ENCODE peak calls at places on chromosomes 6 and 20, in four cellular contexts. One of them, this sample, is unnamed.

GRCh38 chr6:105135056-105135455 is 44.8 kb downstream of the POPDC3 start:
- DNase-seq in body of pancreas: no peak
- DNase-seq in CD4-positive, CD25-positive, alpha-beta regulatory T cell: no peak
- DNase-seq in Peyer's patch: no peak
- DNase-seq in this sample: peak; percentile 31

GRCh38 chr6:830667-831327 is 137.9 kb upstream of the EXOC2 start:
- DNase-seq in body of pancreas: no peak
- DNase-seq in CD4-positive, CD25-positive, alpha-beta regulatory T cell: no peak
- DNase-seq in Peyer's patch: no peak
- DNase-seq in this sample: no peak

GRCh38 chr6:104958720-104959452 is 2.0 kb downstream of the LIN28B start:
- DNase-seq in body of pancreas: no peak
- DNase-seq in CD4-positive, CD25-positive, alpha-beta regulatory T cell: no peak
- DNase-seq in Peyer's patch: no peak
- DNase-seq in this sample: no peak

GRCh38 chr20:3811421-3812258 is 8.7 kb upstream of the AP5S1 start:
- DNase-seq in body of pancreas: peak; percentile 99
- DNase-seq in CD4-positive, CD25-positive, alpha-beta regulatory T cell: peak; percentile 84
- DNase-seq in Peyer's patch: peak; percentile 99
- DNase-seq in this sample: peak; percentile 59

GRCh38 chr6:100160913-100161312 is 166.9 kb upstream of the MCHR2 start:
- DNase-seq in body of pancreas: no peak
- DNase-seq in CD4-positive, CD25-positive, alpha-beta regulatory T cell: no peak
- DNase-seq in Peyer's patch: no peak
- DNase-seq in this sample: peak; percentile 50

GRCh38 chr6:81331526-81331925 is 421.0 kb downstream of the TENT5A start:
- DNase-seq in body of pancreas: no peak
- DNase-seq in CD4-positive, CD25-positive, alpha-beta regulatory T cell: no peak
- DNase-seq in Peyer's patch: no peak
- DNase-seq in this sample: no peak

GRCh38 chr6:104143757-104144156 is 716.0 kb downstream of the HACE1 start:
- DNase-seq in body of pancreas: peak; percentile 16
- DNase-seq in CD4-positive, CD25-positive, alpha-beta regulatory T cell: no peak
- DNase-seq in Peyer's patch: no peak
- DNase-seq in this sample: no peak

GRCh38 chr6:150231456-150231855 is 88.6 kb downstream of the PPP1R14C start:
- DNase-seq in body of pancreas: no peak
- DNase-seq in CD4-positive, CD25-positive, alpha-beta regulatory T cell: no peak
- DNase-seq in Peyer's patch: no peak
- DNase-seq in this sample: no peak

GRCh38 chr6:81683928-81684327 is 68.6 kb downstream of the TENT5A start:
- DNase-seq in body of pancreas: no peak
- DNase-seq in CD4-positive, CD25-positive, alpha-beta regulatory T cell: no peak
- DNase-seq in Peyer's patch: no peak
- DNase-seq in this sample: no peak

GRCh38 chr6:74879234-74879633 is 326.6 kb downstream of the COL12A1 start:
- DNase-seq in body of pancreas: no peak
- DNase-seq in CD4-positive, CD25-positive, alpha-beta regulatory T cell: no peak
- DNase-seq in Peyer's patch: no peak
- DNase-seq in this sample: no peak

GRCh38 chr20:21184810-21185209 is 58.9 kb downstream of the KIZ start:
- DNase-seq in body of pancreas: no peak
- DNase-seq in CD4-positive, CD25-positive, alpha-beta regulatory T cell: no peak
- DNase-seq in Peyer's patch: no peak
- DNase-seq in this sample: no peak

GRCh38 chr6:52839124-52840055 is 1.2 kb downstream of the GSTA5 start:
- DNase-seq in body of pancreas: peak; percentile 68
- DNase-seq in CD4-positive, CD25-positive, alpha-beta regulatory T cell: peak; percentile 13
- DNase-seq in Peyer's patch: peak; percentile 67
- DNase-seq in this sample: peak; percentile 71

GRCh38 chr6:149266659-149267058 is 50.9 kb upstream of the TAB2 start:
- DNase-seq in body of pancreas: no peak
- DNase-seq in CD4-positive, CD25-positive, alpha-beta regulatory T cell: no peak
- DNase-seq in Peyer's patch: no peak
- DNase-seq in this sample: no peak

GRCh38 chr20:41786158-41786557 is 168.0 kb upstream of the CHD6 start:
- DNase-seq in body of pancreas: no peak
- DNase-seq in CD4-positive, CD25-positive, alpha-beta regulatory T cell: no peak
- DNase-seq in Peyer's patch: no peak
- DNase-seq in this sample: no peak

GRCh38 chr20:38373231-38373867 is 27.1 kb downstream of the LBP start:
- DNase-seq in body of pancreas: no peak
- DNase-seq in CD4-positive, CD25-positive, alpha-beta regulatory T cell: no peak
- DNase-seq in Peyer's patch: no peak
- DNase-seq in this sample: no peak

GRCh38 chr20:650954-651353 is 2.0 kb downstream of the SRXN1 start:
- DNase-seq in body of pancreas: no peak
- DNase-seq in CD4-positive, CD25-positive, alpha-beta regulatory T cell: no peak
- DNase-seq in Peyer's patch: no peak
- DNase-seq in this sample: no peak

GRCh38 chr6:8183266-8183665 is 80.9 kb upstream of the EEF1E1 start:
- DNase-seq in body of pancreas: no peak
- DNase-seq in CD4-positive, CD25-positive, alpha-beta regulatory T cell: no peak
- DNase-seq in Peyer's patch: no peak
- DNase-seq in this sample: no peak

GRCh38 chr6:110990835-110991576 is 9.2 kb downstream of the RPF2 start:
- DNase-seq in body of pancreas: no peak
- DNase-seq in CD4-positive, CD25-positive, alpha-beta regulatory T cell: no peak
- DNase-seq in Peyer's patch: no peak
- DNase-seq in this sample: no peak
- H3K36me3 ChIP-seq in body of pancreas: no peaks in the 10 kb centered on the region
- H3K36me3 ChIP-seq in CD4-positive, CD25-positive, alpha-beta regulatory T cell: peaks cover 24% of the 10 kb centered on the region
- H3K36me3 ChIP-seq in Peyer's patch: no peaks in the 10 kb centered on the region
- H3K36me3 ChIP-seq in this sample: peaks cover 17% of the 10 kb centered on the region

DNA sequence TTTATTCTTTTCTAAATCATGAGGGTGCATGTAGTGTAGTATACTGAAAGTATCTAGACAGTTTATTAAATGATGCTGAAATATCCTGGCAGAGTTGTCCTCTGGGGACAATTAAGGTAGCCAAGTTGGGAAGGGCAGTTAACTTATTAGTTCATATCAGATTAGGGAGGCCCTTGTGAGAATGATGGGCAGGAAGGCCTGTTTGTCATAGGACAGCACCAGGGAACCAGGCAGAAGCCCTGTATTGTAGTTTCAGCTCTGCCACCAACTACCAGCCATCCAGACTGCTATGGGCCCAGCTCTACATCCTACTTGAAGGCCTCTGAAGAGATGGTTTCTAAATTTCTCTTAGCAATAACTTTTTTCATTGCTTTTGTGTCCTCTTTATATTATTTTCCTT is 4.0 kb downstream of the MYLIP start:
- DNase-seq in body of pancreas: no peak
- DNase-seq in CD4-positive, CD25-positive, alpha-beta regulatory T cell: no peak
- DNase-seq in Peyer's patch: no peak
- DNase-seq in this sample: no peak
- H3K4me3 ChIP-seq in body of pancreas: no peak overlapping the region
- H3K4me3 ChIP-seq in CD4-positive, CD25-positive, alpha-beta regulatory T cell: peak overlapping the region; percentile 96
- H3K4me3 ChIP-seq in Peyer's patch: no peak overlapping the region
- H3K4me3 ChIP-seq in this sample: no peak overlapping the region

GRCh38 chr6:32187009-32187709 is 2.8 kb downstream of the PBX2 start:
- DNase-seq in body of pancreas: no peak
- DNase-seq in CD4-positive, CD25-positive, alpha-beta regulatory T cell: no peak
- DNase-seq in Peyer's patch: peak; percentile 25
- DNase-seq in this sample: no peak

GRCh38 chr6:32184084-32184640 is at the start of gene AGER:
- DNase-seq in body of pancreas: no peak
- DNase-seq in CD4-positive, CD25-positive, alpha-beta regulatory T cell: no peak
- DNase-seq in Peyer's patch: peak; percentile 44
- DNase-seq in this sample: peak; percentile 35

GRCh38 chr6:32189082-32189741 is 790 bp downstream of the PBX2 start:
- DNase-seq in body of pancreas: no peak
- DNase-seq in CD4-positive, CD25-positive, alpha-beta regulatory T cell: no peak
- DNase-seq in Peyer's patch: no peak
- DNase-seq in this sample: peak; percentile 64

GRCh38 chr6:32188381-32189081 is 1.5 kb downstream of the PBX2 start:
- DNase-seq in body of pancreas: no peak
- DNase-seq in CD4-positive, CD25-positive, alpha-beta regulatory T cell: no peak
- DNase-seq in Peyer's patch: no peak
- DNase-seq in this sample: peak; percentile 58

DNA sequence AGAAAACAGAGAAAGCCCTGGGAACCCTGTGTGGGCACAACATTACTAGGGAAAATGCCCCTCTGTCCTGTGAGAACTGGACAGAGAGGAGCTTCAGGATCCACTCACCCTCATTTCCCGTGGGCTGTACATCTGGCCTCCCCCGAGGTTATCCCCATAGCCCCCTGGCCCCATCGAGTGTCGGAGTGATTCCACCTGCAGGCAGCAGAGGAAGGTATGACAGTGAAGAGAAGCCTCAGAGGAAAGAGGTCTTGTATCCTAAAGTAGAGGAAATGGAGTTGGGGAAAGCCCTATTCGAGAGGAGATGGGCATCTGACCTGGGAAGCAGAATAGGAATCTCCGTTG is 2.4 kb upstream of the AGER start:
- DNase-seq in body of pancreas: no peak
- DNase-seq in CD4-positive, CD25-positive, alpha-beta regulatory T cell: no peak
- DNase-seq in Peyer's patch: peak; percentile 20
- DNase-seq in this sample: no peak
- H3K36me3 ChIP-seq in body of pancreas: no peaks in the 10 kb centered on the region
- H3K36me3 ChIP-seq in CD4-positive, CD25-positive, alpha-beta regulatory T cell: peaks cover 32% of the 10 kb centered on the region
- H3K36me3 ChIP-seq in Peyer's patch: no peaks in the 10 kb centered on the region
- H3K36me3 ChIP-seq in this sample: peaks cover 22% of the 10 kb centered on the region

DNA sequence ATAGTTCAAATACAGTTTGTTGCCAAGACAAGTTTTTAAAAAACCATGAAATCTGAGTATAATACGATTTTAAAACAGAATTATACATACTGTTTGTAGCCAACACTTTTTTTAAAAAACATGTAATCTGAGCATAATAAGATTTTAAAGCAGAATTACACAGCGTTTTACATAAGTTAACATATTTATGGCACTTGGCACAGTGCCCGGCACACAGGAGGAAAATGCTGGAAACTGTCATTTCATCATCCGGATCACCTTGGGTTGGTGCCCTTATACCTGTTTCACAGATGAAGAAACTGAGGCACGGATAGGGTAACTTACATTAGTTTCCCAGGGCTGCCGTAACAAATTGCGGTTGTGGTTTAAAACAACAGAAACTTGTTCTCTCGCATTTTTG is 193.0 kb downstream of the BMP7 start:
- DNase-seq in body of pancreas: no peak
- DNase-seq in CD4-positive, CD25-positive, alpha-beta regulatory T cell: no peak
- DNase-seq in Peyer's patch: no peak
- DNase-seq in this sample: no peak
- H3K4me3 ChIP-seq in body of pancreas: no peak overlapping the region
- H3K4me3 ChIP-seq in CD4-positive, CD25-positive, alpha-beta regulatory T cell: no peak overlapping the region
- H3K4me3 ChIP-seq in Peyer's patch: no peak overlapping the region
- H3K4me3 ChIP-seq in this sample: no peak overlapping the region

GRCh38 chr6:160076009-160076408 is 45.6 kb upstream of the SLC22A1 start:
- DNase-seq in body of pancreas: no peak
- DNase-seq in CD4-positive, CD25-positive, alpha-beta regulatory T cell: no peak
- DNase-seq in Peyer's patch: no peak
- DNase-seq in this sample: no peak

GRCh38 chr6:160078883-160079685 is 42.5 kb upstream of the SLC22A1 start:
- DNase-seq in body of pancreas: no peak
- DNase-seq in CD4-positive, CD25-positive, alpha-beta regulatory T cell: no peak
- DNase-seq in Peyer's patch: no peak
- DNase-seq in this sample: no peak

GRCh38 chr6:160080097-160080496 is 41.5 kb upstream of the SLC22A1 start:
- DNase-seq in body of pancreas: no peak
- DNase-seq in CD4-positive, CD25-positive, alpha-beta regulatory T cell: no peak
- DNase-seq in Peyer's patch: no peak
- DNase-seq in this sample: peak; percentile 10

GRCh38 chr6:160079686-160080043 is 42.0 kb upstream of the SLC22A1 start:
- DNase-seq in body of pancreas: no peak
- DNase-seq in CD4-positive, CD25-positive, alpha-beta regulatory T cell: no peak
- DNase-seq in Peyer's patch: no peak
- DNase-seq in this sample: no peak

DNA sequence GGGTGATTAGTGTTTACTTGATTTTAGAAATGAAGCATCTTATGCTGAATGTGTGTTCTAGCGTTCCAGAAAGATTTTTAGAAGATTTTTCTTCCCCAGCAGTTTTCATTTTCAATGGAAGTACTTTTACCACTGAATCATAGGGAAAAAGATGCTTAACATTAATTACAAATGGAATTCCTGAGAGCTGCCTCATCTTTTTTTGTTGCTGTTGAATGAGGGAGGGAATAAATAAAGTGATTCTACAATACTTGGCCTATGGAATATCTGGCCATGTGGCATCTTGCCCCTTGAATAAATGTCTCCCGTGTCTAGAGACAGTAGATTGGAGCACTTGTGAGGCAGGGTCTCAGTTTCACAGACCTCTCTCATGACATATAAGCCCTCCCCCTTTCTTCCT is 44.1 kb upstream of the SLC22A1 start:
- DNase-seq in body of pancreas: no peak
- DNase-seq in CD4-positive, CD25-positive, alpha-beta regulatory T cell: no peak
- DNase-seq in Peyer's patch: no peak
- DNase-seq in this sample: no peak
- H3K36me3 ChIP-seq in body of pancreas: peaks cover 19% of the 10 kb centered on the region
- H3K36me3 ChIP-seq in CD4-positive, CD25-positive, alpha-beta regulatory T cell: peaks cover 95% of the 10 kb centered on the region
- H3K36me3 ChIP-seq in Peyer's patch: no peaks in the 10 kb centered on the region
- H3K36me3 ChIP-seq in this sample: peaks cover 19% of the 10 kb centered on the region

GRCh38 chr6:45590751-45591184 is 213.0 kb upstream of the SUPT3H start:
- DNase-seq in body of pancreas: no peak
- DNase-seq in CD4-positive, CD25-positive, alpha-beta regulatory T cell: no peak
- DNase-seq in Peyer's patch: no peak
- DNase-seq in this sample: no peak
- H3K4me3 ChIP-seq in body of pancreas: no peak overlapping the region
- H3K4me3 ChIP-seq in CD4-positive, CD25-positive, alpha-beta regulatory T cell: no peak overlapping the region
- H3K4me3 ChIP-seq in Peyer's patch: no peak overlapping the region
- H3K4me3 ChIP-seq in this sample: no peak overlapping the region